ENCODE peak calls at places on chromosomes 6 and 20, in eight cellular contexts. A, J, T, D, V, Z, K and F are unnamed samples.
A peak's percentile ranks its signal among the peaks of the same experiment; 100 is the strongest.

GRCh38 chr20:35626386-35627001 is 10.9 kb downstream of the SPAG4 start:
- DNase-seq in A (no peak), D (no peak), Z (no peak), J (no peak), V (no peak), T (no peak), K (no peak), F (no peak)

GRCh38 chr6:115838763-115839401 is 221.8 kb downstream of the FRK start:
- DNase-seq in T (peak; percentile 51), J (peak; percentile 27), K (peak; percentile 69), D (no peak), A (no peak), Z (no peak), V (no peak), F (peak; percentile 44)

GRCh38 chr6:98875375-98875774 is 41.0 kb downstream of the POU3F2 start:
- DNase-seq in V (no peak), A (no peak), J (no peak), K (no peak), Z (peak; percentile 20), D (no peak), T (no peak), F (no peak)

GRCh38 chr6:45480697-45481415 is 103.1 kb upstream of the SUPT3H start:
- DNase-seq in Z (no peak), V (no peak), D (no peak), T (no peak), K (no peak), J (no peak), A (peak; percentile 23), F (no peak)

GRCh38 chr6:88208736-88209135 is 42.6 kb upstream of the CNR1 start:
- DNase-seq in D (no peak), J (no peak), V (no peak), T (no peak), K (no peak), Z (no peak), A (no peak), F (no peak)

GRCh38 chr6:26197736-26198625 is 110.8 kb downstream of the HFE start:
- DNase-seq in V (no peak), D (peak; percentile 69), J (peak; percentile 82), A (no peak), T (peak; percentile 74), K (no peak), Z (no peak), F (peak; percentile 90)

GRCh38 chr6:53128842-53129241 is 19.8 kb downstream of the GCM1 start:
- DNase-seq in V (no peak), K (no peak), Z (no peak), T (no peak), J (no peak), A (no peak), D (no peak), F (no peak)

GRCh38 chr6:53503060-53503459 is 41.8 kb downstream of the GCLC start:
- DNase-seq in V (no peak), Z (no peak), D (no peak), K (no peak), J (no peak), A (no peak), T (no peak), F (no peak)

GRCh38 chr6:74222768-74223321 is 526.8 kb downstream of the CD109 start:
- DNase-seq in Z (no peak), K (no peak), D (no peak), T (no peak), V (no peak), J (no peak), A (no peak), F (no peak)

GRCh38 chr6:53326372-53327016 is 22.3 kb downstream of the ELOVL5 start:
- DNase-seq in Z (no peak), D (no peak), V (no peak), A (peak; percentile 98), T (no peak), K (no peak), J (no peak), F (no peak)

GRCh38 chr6:56259682-56260081 is 12.3 kb upstream of the COL21A1 start:
- DNase-seq in K (no peak), Z (no peak), J (peak; percentile 70), V (no peak), D (no peak), A (peak; percentile 64), T (no peak), F (no peak)

GRCh38 chr20:10982692-10983091 is 308.9 kb upstream of the JAG1 start:
- DNase-seq in D (no peak), J (no peak), T (no peak), K (no peak), V (no peak), A (peak; percentile 73), Z (peak; percentile 72), F (no peak)

GRCh38 chr6:137873273-137873762 is 6.3 kb downstream of the TNFAIP3 start:
- DNase-seq in K (no peak), V (peak; percentile 43), Z (peak; percentile 62), A (peak; percentile 61), J (no peak), T (peak; percentile 26), D (no peak), F (no peak)

GRCh38 chr20:61719691-61720347 is 345.9 kb downstream of the TAF4 start:
- DNase-seq in J (no peak), D (no peak), V (peak; percentile 13), K (no peak), Z (no peak), A (no peak), T (peak; percentile 52), F (no peak)